ENCODE peak calls at places on chromosomes 7 and 10, in four cellular contexts. T is esophagus squamous epithelium, J is uterus, O is HTR-8/SVneo. F is an unnamed sample.

GRCh38 chr7:151867912-151868804 is 8.8 kb downstream of the PRKAG2 start:
- DNase-seq in T (no peak), J (peak; percentile 49), O (no peak), F (no peak)

GRCh38 chr10:47046321-47047126 is 135.3 kb downstream of the PTPN20 start:
- DNase-seq in T (no peak), J (no peak), O (no peak), F (no peak)

GRCh38 chr10:80382989-80383388 is 25.4 kb upstream of the PRXL2A start:
- DNase-seq in T (no peak), J (peak; percentile 25), O (peak; percentile 24), F (peak; percentile 66)

GRCh38 chr7:107726356-107727130 is 17.4 kb upstream of the CBLL1 start:
- DNase-seq in T (no peak), J (no peak), O (no peak), F (no peak)

GRCh38 chr7:29915481-29916215 is 74.0 kb downstream of the SCRN1 start:
- DNase-seq in T (no peak), J (peak; percentile 47), O (no peak), F (peak; percentile 20)

GRCh38 chr7:27576360-27576944 is 86.2 kb downstream of the HIBADH start:
- DNase-seq in T (no peak), J (no peak), O (peak; percentile 29), F (peak; percentile 65)

GRCh38 chr7:561631-562393 is 42.2 kb upstream of the PDGFA start:
- DNase-seq in T (no peak), J (no peak), O (no peak), F (no peak)

GRCh38 chr10:103666109-103666508 is 172.6 kb downstream of the NEURL1 start:
- DNase-seq in T (no peak), J (no peak), O (no peak), F (peak; percentile 59)

GRCh38 chr7:130884437-130885417 is 150.7 kb upstream of the KLF14 start:
- DNase-seq in T (no peak), J (no peak), O (no peak), F (peak; percentile 71)

GRCh38 chr7:133513608-133514007 is 260.7 kb downstream of the EXOC4 start:
- DNase-seq in T (no peak), J (no peak), O (no peak), F (peak; percentile 85)

GRCh38 chr10:102669206-102670064 is 25.2 kb downstream of the TRIM8 start:
- DNase-seq in T (no peak), J (no peak), O (peak; percentile 36), F (no peak)

GRCh38 chr7:33895025-33895804 is 10.1 kb upstream of the BMPER start:
- DNase-seq in T (no peak), J (peak; percentile 86), O (peak; percentile 64), F (peak; percentile 90)

GRCh38 chr10:45370202-45370955 is 3.6 kb upstream of the ALOX5 start:
- DNase-seq in T (no peak), J (no peak), O (no peak), F (no peak)

GRCh38 chr10:97796651-97797050 is 24.9 kb upstream of the SFRP5 start:
- DNase-seq in T (no peak), J (no peak), O (no peak), F (no peak)

GRCh38 chr7:130142654-130143333 is 62.4 kb downstream of the TMEM209 start:
- DNase-seq in T (no peak), J (no peak), O (no peak), F (no peak)

GRCh38 chr7:150927954-150928340 is 50.2 kb downstream of the KCNH2 start:
- DNase-seq in T (no peak), J (no peak), O (no peak), F (peak; percentile 28)

GRCh38 chr10:77159538-77160110 is 478.0 kb downstream of the KCNMA1 start:
- DNase-seq in T (no peak), J (no peak), O (no peak), F (no peak)

GRCh38 chr10:73119952-73120351 is 9.7 kb downstream of the NUDT13 start:
- DNase-seq in T (no peak), J (no peak), O (no peak), F (no peak)

GRCh38 chr7:116258734-116259133 is 48.4 kb downstream of the TES start:
- DNase-seq in T (no peak), J (peak; percentile 33), O (peak; percentile 23), F (peak; percentile 86)

GRCh38 chr10:101818958-101819633 is 852 bp upstream of the OGA start:
- DNase-seq in T (no peak), J (peak; percentile 47), O (no peak), F (no peak)

GRCh38 chr10:48608279-48608681 is 3.4 kb upstream of the ARHGAP22 start:
- DNase-seq in T (no peak), J (no peak), O (peak; percentile 41), F (peak; percentile 46)

GRCh38 chr10:132868995-132869394 is 73.4 kb downstream of the CFAP46 start:
- DNase-seq in T (no peak), J (peak; percentile 3), O (no peak), F (no peak)

GRCh38 chr7:134403062-134403461 is 55.8 kb downstream of the AKR1B1 start:
- DNase-seq in T (no peak), J (no peak), O (no peak), F (no peak)